ENCODE peak calls at places on chromosome 5, in four cellular contexts. J is K562, Q is SK-N-SH, V is HCT116. C is an unnamed sample.

GRCh38 chr5:157177935-157178334 is 2.7 kb upstream of the ITK start:
- DNase-seq in J (no peak), Q (no peak), V (no peak), C (no peak)

GRCh38 chr5:155616779-155617392 is 603.3 kb downstream of the KIF4B start:
- DNase-seq in J (peak; percentile 15), Q (peak; percentile 65), V (no peak), C (peak; percentile 13)

GRCh38 chr5:43602456-43602817 is 543 bp upstream of the NNT start:
- DNase-seq in J (peak; percentile 71), Q (peak; percentile 75), V (no peak), C (peak; percentile 30)

GRCh38 chr5:43658499-43658898 is 55.5 kb downstream of the NNT start:
- DNase-seq in J (no peak), Q (no peak), V (no peak), C (no peak)

GRCh38 chr5:88675159-88675757 is 207.7 kb downstream of the MEF2C start:
- DNase-seq in J (no peak), Q (no peak), V (no peak), C (no peak)

GRCh38 chr5:113090336-113091106 is 113.9 kb downstream of the DCP2 start:
- DNase-seq in J (no peak), Q (peak; percentile 33), V (no peak), C (no peak)

GRCh38 chr5:139877129-139877597 is 81.6 kb downstream of the PSD2 start:
- DNase-seq in J (no peak), Q (no peak), V (peak; percentile 71), C (no peak)

GRCh38 chr5:5141625-5142527 is 1.7 kb downstream of the ADAMTS16 start:
- DNase-seq in J (peak; percentile 78), Q (peak; percentile 53), V (peak; percentile 45), C (peak; percentile 55)

GRCh38 chr5:62082370-62082778 is 223.6 kb upstream of the KIF2A start:
- DNase-seq in J (no peak), Q (peak; percentile 28), V (peak; percentile 29), C (no peak)

GRCh38 chr5:32538031-32538547 is 47.3 kb upstream of the SUB1 start:
- DNase-seq in J (no peak), Q (no peak), V (no peak), C (no peak)

GRCh38 chr5:7705261-7705660 is 145.7 kb downstream of the CFAP90 start:
- DNase-seq in J (no peak), Q (no peak), V (no peak), C (no peak)

GRCh38 chr5:143322931-143323330 is 80.6 kb downstream of the NR3C1 start:
- DNase-seq in J (no peak), Q (no peak), V (no peak), C (no peak)
- TF ChIP-seq ELF1 in J (no peak), Q (no peak), V (no peak), C (no peak)

DNA sequence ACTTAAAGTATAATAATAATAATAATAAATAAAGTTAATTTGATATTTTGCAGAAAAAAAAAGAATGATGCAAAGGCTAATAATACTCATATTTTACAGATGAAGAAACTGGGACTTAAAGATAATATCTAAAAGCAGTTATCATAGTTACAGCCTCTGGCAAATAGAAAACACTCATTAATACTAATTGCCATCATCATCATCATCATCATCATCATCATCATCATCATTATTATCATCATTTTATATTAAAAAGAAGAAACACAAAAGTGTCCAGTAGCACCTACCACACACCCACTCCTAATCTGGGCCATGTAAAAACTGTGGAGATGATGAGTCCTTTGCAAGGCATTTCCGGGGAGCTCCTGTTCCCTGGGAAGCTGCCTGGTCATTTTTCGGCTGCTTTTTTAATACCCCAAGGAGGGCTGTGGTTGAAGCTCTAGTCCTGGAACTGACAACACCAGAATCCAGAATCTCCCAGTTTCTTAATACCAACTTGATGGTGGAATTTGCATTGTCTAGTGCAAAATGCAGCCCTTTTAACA is 70.8 kb downstream of the HTR4 start:
- DNase-seq in J (no peak), Q (no peak), V (no peak), C (no peak)
- TF ChIP-seq ELF1 in J (no peak), Q (no peak), V (no peak), C (no peak)

GRCh38 chr5:170120576-170120975 is 14.9 kb downstream of the FOXI1 start:
- DNase-seq in J (peak; percentile 4), Q (no peak), V (no peak), C (no peak)
- TF ChIP-seq ELF1 in J (no peak), Q (no peak), V (no peak), C (no peak)

GRCh38 chr5:150122158-150122510 is 33.5 kb downstream of the PDGFRB start:
- DNase-seq in J (peak; percentile 80), Q (no peak), V (no peak), C (peak; percentile 56)
- TF ChIP-seq ELF1 in J (no peak), Q (no peak), V (no peak), C (no peak)